ENCODE peak calls at places on chromosomes 3 and 15, in six cellular contexts. V, X, R, D, M and K are unnamed samples.
A peak's percentile ranks its signal among the peaks of the same experiment; 100 is the strongest.

GRCh38 chr3:150345021-150345538 is 63.0 kb upstream of the TSC22D2 start:
- DNase-seq in V (peak; percentile 27), X (peak; percentile 80), R (no peak), D (no peak), M (peak; percentile 61), K (peak; percentile 92)

GRCh38 chr3:4531478-4532025 is 38.4 kb downstream of the ITPR1 start:
- DNase-seq in V (no peak), X (peak; percentile 46), R (no peak), D (no peak), M (no peak), K (no peak)

GRCh38 chr15:63595066-63595465 is 2.1 kb upstream of the FBXL22 start:
- DNase-seq in V (no peak), X (no peak), R (no peak), D (peak; percentile 52), M (no peak), K (no peak)

GRCh38 chr15:100350434-100351226 is 8.9 kb upstream of the ADAMTS17 start:
- DNase-seq in V (no peak), X (peak; percentile 73), R (no peak), D (no peak), M (peak; percentile 36), K (peak; percentile 67)

GRCh38 chr15:89971592-89971997 is 29.5 kb upstream of the ZNF710 start:
- DNase-seq in V (peak; percentile 87), X (peak; percentile 79), R (peak; percentile 73), D (peak; percentile 34), M (peak; percentile 87), K (peak; percentile 78)

GRCh38 chr3:131396170-131396569 is 14.6 kb downstream of the NUDT16 start:
- DNase-seq in V (no peak), X (no peak), R (no peak), D (no peak), M (no peak), K (no peak)

GRCh38 chr15:91472316-91472756 is 372.3 kb downstream of the SV2B start:
- DNase-seq in V (no peak), X (no peak), R (no peak), D (no peak), M (no peak), K (no peak)

GRCh38 chr3:147297756-147298155 is 108.6 kb downstream of the ZIC4 start:
- DNase-seq in V (no peak), X (no peak), R (no peak), D (no peak), M (no peak), K (no peak)

GRCh38 chr15:52394020-52394608 is 98.5 kb upstream of the MYO5C start:
- DNase-seq in V (no peak), X (no peak), R (no peak), D (no peak), M (no peak), K (no peak)

GRCh38 chr3:87900061-87900460 is 158.7 kb downstream of the CGGBP1 start:
- DNase-seq in V (peak; percentile 12), X (peak; percentile 6), R (no peak), D (no peak), M (no peak), K (no peak)

GRCh38 chr15:40471105-40471777 is 457 bp downstream of the CHST14 start:
- DNase-seq in V (peak; percentile 74), X (peak; percentile 62), R (no peak), D (no peak), M (no peak), K (peak; percentile 26)

GRCh38 chr3:127073931-127074820 is 91.3 kb downstream of the PLXNA1 start:
- DNase-seq in V (no peak), X (no peak), R (no peak), D (no peak), M (no peak), K (no peak)

GRCh38 chr3:64242435-64242834 is 17.2 kb upstream of the PRICKLE2 start:
- DNase-seq in V (no peak), X (peak; percentile 68), R (peak; percentile 20), D (no peak), M (no peak), K (no peak)

GRCh38 chr3:187931111-187931510 is 185.8 kb upstream of the BCL6 start:
- DNase-seq in V (no peak), X (no peak), R (no peak), D (no peak), M (no peak), K (no peak)

GRCh38 chr3:166283856-166284255 is 446.6 kb upstream of the BCHE start:
- DNase-seq in V (no peak), X (no peak), R (no peak), D (no peak), M (no peak), K (no peak)

GRCh38 chr3:171321959-171322358 is 138.2 kb downstream of the TNIK start:
- DNase-seq in V (no peak), X (no peak), R (no peak), D (no peak), M (no peak), K (no peak)

GRCh38 chr3:32613183-32613582 is 42.5 kb upstream of the DYNC1LI1 start:
- DNase-seq in V (no peak), X (no peak), R (no peak), D (no peak), M (no peak), K (no peak)

GRCh38 chr15:89904519-89904918 is 8.2 kb downstream of the ARPIN start:
- DNase-seq in V (no peak), X (no peak), R (peak; percentile 35), D (no peak), M (no peak), K (no peak)

GRCh38 chr15:33150993-33151392 is 43.5 kb downstream of the FMN1 start:
- DNase-seq in V (no peak), X (no peak), R (no peak), D (no peak), M (no peak), K (no peak)

GRCh38 chr3:98110191-98110908 is 20.2 kb upstream of the OR5H1 start:
- DNase-seq in V (peak; percentile 6), X (no peak), R (no peak), D (no peak), M (no peak), K (no peak)

GRCh38 chr3:194328080-194328571 is 23.0 kb downstream of the CPN2 start:
- DNase-seq in V (peak; percentile 41), X (no peak), R (no peak), D (no peak), M (peak; percentile 44), K (no peak)

GRCh38 chr3:194327414-194328079 is 23.6 kb downstream of the CPN2 start:
- DNase-seq in V (no peak), X (no peak), R (no peak), D (no peak), M (no peak), K (no peak)

GRCh38 chr3:194330579-194330978 is 20.5 kb downstream of the CPN2 start:
- DNase-seq in V (no peak), X (no peak), R (peak; percentile 83), D (peak; percentile 69), M (no peak), K (no peak)

GRCh38 chr3:194329566-194329965 is 21.6 kb downstream of the CPN2 start:
- DNase-seq in V (no peak), X (no peak), R (no peak), D (no peak), M (no peak), K (no peak)

GRCh38 chr3:194330160-194330559 is 21.0 kb downstream of the CPN2 start:
- DNase-seq in V (no peak), X (no peak), R (no peak), D (no peak), M (no peak), K (no peak)
- H3K27ac ChIP-seq in V (no peak overlapping the region), X (no peak overlapping the region), R (no peak overlapping the region), D (no peak overlapping the region), M (peak overlapping the region; percentile 56), K (no peak overlapping the region)

DNA sequence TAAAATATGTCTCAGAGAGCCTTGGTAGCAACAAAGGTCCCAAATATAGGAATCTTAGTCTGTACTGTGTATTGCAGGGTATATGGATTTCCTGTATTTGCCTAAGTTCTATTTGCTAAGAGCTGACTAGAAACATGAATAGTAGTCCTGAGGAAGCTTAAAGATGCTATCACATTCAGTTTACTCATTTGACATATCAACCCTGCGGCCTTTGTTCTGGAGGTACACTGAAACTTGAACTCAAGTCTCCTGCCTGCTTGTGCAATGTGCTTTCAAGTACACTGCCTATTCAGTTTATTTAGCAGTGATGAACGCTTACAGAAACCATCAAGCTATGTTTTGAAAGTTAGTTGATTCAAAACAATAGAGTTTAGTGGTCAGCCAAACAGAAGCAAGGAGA is 21.1 kb downstream of the IL1RAP start:
- DNase-seq in V (no peak), X (no peak), R (no peak), D (no peak), M (no peak), K (no peak)
- H3K27ac ChIP-seq in V (no peak overlapping the region), X (peak overlapping the region; percentile 75), R (no peak overlapping the region), D (no peak overlapping the region), M (peak overlapping the region; percentile 78), K (no peak overlapping the region)

DNA sequence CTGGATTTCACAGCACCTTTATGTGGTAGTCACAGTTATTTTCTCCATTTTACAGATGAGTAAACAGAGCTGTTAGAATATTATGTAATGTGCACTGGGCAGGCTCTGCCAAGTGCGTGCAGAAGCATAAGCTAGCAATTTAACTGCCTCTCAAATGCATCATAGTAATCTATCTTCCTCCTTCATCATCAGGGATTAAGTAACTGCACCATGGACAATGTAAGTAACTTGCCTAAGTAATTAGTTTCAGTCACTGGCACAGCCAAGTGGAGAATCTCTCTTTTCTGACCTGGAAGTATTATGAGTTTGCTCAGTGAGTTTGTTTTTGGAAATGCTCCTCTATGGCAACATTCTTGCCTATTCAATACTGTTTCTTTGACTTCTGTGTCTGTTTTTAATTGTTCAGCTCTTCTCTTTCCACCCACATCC is 260.5 kb downstream of the PTPRG start:
- DNase-seq in V (no peak), X (no peak), R (no peak), D (no peak), M (no peak), K (no peak)
- H3K27ac ChIP-seq in V (no peak overlapping the region), X (no peak overlapping the region), R (no peak overlapping the region), D (no peak overlapping the region), M (no peak overlapping the region), K (no peak overlapping the region)

GRCh38 chr3:50261505-50261904 is 7.4 kb upstream of the SEMA3B start:
- DNase-seq in V (no peak), X (no peak), R (no peak), D (no peak), M (no peak), K (no peak)

GRCh38 chr3:50262778-50263177 is 6.2 kb upstream of the SEMA3B start:
- DNase-seq in V (no peak), X (no peak), R (no peak), D (no peak), M (no peak), K (no peak)

GRCh38 chr3:50260027-50260941 is 8.7 kb upstream of the SEMA3B start:
- DNase-seq in V (peak; percentile 99), X (peak; percentile 97), R (peak; percentile 97), D (peak; percentile 95), M (peak; percentile 68), K (peak; percentile 92)

GRCh38 chr3:50259432-50260026 is 9.4 kb upstream of the SEMA3B start:
- DNase-seq in V (no peak), X (no peak), R (no peak), D (no peak), M (no peak), K (no peak)

DNA sequence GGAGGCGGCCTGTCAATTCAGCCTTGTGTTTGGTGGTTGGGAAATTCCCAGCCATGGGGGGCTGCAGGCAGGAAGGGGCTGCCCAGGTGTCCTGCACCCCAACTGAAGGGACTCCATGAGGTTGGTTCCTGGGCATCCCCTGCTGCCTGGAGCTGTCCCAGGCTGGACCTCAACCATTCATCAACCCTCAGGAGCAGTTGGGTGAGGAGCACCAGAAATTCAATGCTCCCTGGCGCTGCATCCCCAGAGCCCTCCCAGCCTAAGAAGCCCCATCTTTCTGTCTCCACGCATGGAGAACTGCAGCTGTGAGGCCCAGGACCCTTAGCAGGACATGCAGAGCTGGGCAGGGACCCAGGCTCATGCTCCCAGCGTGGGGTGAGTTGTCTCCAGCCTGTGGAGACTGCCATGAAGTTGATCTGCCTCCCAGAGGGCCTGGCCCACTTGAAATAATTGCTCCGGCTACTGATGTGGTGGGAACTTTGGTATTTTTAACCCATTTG is 8.0 kb upstream of the SEMA3B start:
- DNase-seq in V (no peak), X (no peak), R (no peak), D (no peak), M (no peak), K (no peak)
- H3K27ac ChIP-seq in V (peak overlapping the region; percentile 97), X (peak overlapping the region; percentile 97), R (peak overlapping the region; percentile 98), D (peak overlapping the region; percentile 100), M (peak overlapping the region; percentile 99), K (peak overlapping the region; percentile 90)